ENCODE peak calls at places on chromosomes 11 and 22, in six cellular contexts. G, Z, M, B, C and W are unnamed samples.
A peak's percentile ranks its signal among the peaks of the same experiment; 100 is the strongest.

GRCh38 chr11:126352934-126353801 is 2.3 kb upstream of the ST3GAL4 start:
- DNase-seq in G (peak; percentile 86), Z (no peak), M (peak; percentile 57), B (no peak), C (peak; percentile 49), W (no peak)

GRCh38 chr11:653837-654236 is 16.8 kb downstream of the DRD4 start:
- DNase-seq in G (no peak), Z (no peak), M (no peak), B (no peak), C (no peak), W (no peak)

GRCh38 chr11:124898711-124899110 is 1.0 kb upstream of the ROBO4 start:
- DNase-seq in G (no peak), Z (no peak), M (peak; percentile 43), B (no peak), C (no peak), W (no peak)

GRCh38 chr22:27206001-27206746 is 548.8 kb downstream of the MIAT start:
- DNase-seq in G (no peak), Z (no peak), M (no peak), B (no peak), C (no peak), W (no peak)

GRCh38 chr11:73999581-74000306 is 9.1 kb downstream of the UCP3 start:
- DNase-seq in G (no peak), Z (peak; percentile 10), M (no peak), B (no peak), C (no peak), W (no peak)

GRCh38 chr11:95764267-95764898 is 25.2 kb downstream of the FAM76B start:
- DNase-seq in G (no peak), Z (no peak), M (peak; percentile 77), B (no peak), C (no peak), W (no peak)

GRCh38 chr11:59866397-59866796 is at the start of gene TCN1:
- DNase-seq in G (peak; percentile 87), Z (peak; percentile 27), M (no peak), B (no peak), C (no peak), W (no peak)

GRCh38 chr11:12540913-12541587 is 133.2 kb upstream of the TEAD1 start:
- DNase-seq in G (no peak), Z (no peak), M (peak; percentile 32), B (no peak), C (no peak), W (no peak)

GRCh38 chr22:49238181-49239141 is 589.2 kb downstream of the BRD1 start:
- DNase-seq in G (no peak), Z (no peak), M (no peak), B (no peak), C (peak; percentile 77), W (no peak)

GRCh38 chr11:131534031-131534430 is 163.6 kb downstream of the NTM start:
- DNase-seq in G (no peak), Z (no peak), M (no peak), B (no peak), C (no peak), W (no peak)

GRCh38 chr22:23012081-23012622 is 58.2 kb upstream of the GNAZ start:
- DNase-seq in G (no peak), Z (no peak), M (no peak), B (no peak), C (no peak), W (no peak)

GRCh38 chr22:39311592-39312400 is 7.6 kb downstream of the RPL3 start:
- DNase-seq in G (peak; percentile 32), Z (no peak), M (peak; percentile 60), B (no peak), C (no peak), W (no peak)
- TF ChIP-seq POLR2AphosphoS5 in G (peak; percentile 92), Z (no peak), M (peak; percentile 67), B (no peak), C (no peak), W (no peak)

DNA sequence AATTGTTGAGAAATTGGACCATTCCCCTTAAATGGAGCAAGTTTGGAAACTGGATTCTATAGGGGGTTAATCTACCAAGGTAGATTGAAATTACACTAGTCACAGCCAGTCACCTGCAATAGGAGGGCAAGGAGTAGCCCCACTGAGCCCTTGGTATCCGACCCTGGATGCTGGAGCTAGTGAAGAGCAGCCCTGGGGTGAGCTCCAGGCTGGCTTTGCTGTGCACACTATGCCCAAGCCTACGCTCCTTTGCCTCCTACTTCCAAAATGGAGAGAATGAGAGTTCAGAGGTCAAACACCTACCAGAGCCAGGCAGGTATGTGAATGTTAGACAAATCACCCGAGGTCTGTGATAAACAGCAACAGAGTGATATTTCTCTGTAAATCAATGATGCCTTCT is 23.7 kb downstream of the SNU13 start:
- DNase-seq in G (no peak), Z (no peak), M (no peak), B (no peak), C (peak; percentile 26), W (no peak)
- TF ChIP-seq POLR2AphosphoS5 in G (no peak), Z (no peak), M (no peak), B (no peak), C (no peak), W (no peak)

GRCh38 chr22:50684501-50684900 is 11.9 kb downstream of the SHANK3 start:
- DNase-seq in G (no peak), Z (no peak), M (no peak), B (peak; percentile 19), C (no peak), W (no peak)

GRCh38 chr22:50683086-50683993 is 10.7 kb downstream of the SHANK3 start:
- DNase-seq in G (no peak), Z (no peak), M (no peak), B (peak; percentile 16), C (no peak), W (no peak)

GRCh38 chr22:50683994-50684371 is 11.4 kb downstream of the SHANK3 start:
- DNase-seq in G (no peak), Z (no peak), M (no peak), B (peak; percentile 13), C (no peak), W (no peak)

GRCh38 chr22:50686794-50687193 is 14.2 kb downstream of the SHANK3 start:
- DNase-seq in G (no peak), Z (no peak), M (no peak), B (no peak), C (no peak), W (no peak)

DNA sequence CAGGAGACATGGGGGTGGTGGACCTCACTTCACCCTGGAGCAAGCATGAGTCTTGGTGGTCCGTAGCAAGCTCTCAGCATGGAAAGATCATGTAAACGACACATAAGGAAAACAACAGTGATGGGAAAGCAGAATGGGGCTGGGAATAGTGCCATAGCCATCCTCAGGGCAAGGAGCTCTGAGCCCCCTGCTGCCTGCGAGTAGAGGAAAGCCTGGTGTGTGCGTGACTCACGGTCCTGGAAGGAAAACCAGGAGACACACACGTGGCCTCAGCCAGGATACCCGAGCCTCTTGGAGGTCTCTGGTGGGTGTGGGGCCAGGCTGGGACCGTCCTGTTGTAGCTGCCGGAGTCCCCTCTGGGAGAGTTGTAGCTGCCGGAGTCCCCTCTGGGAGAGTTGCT is 12.4 kb downstream of the SHANK3 start:
- DNase-seq in G (no peak), Z (peak; percentile 17), M (no peak), B (peak; percentile 13), C (no peak), W (no peak)
- TF ChIP-seq POLR2AphosphoS5 in G (no peak), Z (no peak), M (no peak), B (no peak), C (no peak), W (no peak)

DNA sequence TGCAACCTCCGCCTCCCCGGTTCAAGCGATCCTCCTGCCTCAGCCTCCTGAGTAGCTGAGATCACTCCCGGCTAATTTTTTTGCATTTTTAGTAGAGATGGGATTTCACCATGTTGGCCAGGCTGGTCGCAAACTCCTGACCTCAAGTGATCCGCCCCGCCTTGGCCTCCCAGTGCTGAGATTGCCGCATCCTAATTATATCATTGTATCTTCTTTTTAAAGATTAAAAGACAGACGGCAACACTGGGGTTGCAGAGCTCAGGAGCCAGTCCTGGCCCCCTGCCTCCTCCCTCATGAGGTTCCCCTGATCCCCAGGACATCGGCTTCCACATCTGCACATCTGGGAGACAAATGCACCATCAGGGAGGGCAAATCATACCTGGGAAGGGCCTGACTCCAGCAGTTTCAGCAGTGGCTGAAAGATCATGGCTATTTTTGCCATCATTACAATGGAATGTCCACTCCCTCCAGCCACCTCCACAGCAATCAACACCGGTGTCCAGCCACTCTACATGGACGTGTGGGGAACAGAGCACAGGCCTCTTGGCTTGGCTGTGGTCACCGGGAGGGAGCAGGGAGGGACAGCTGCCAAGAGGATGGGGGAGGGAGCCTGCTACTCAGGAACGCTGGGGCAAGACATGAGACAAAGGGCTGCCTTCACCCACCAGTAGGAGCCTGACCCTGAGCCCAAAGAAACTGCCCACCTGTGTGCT is 9.2 kb upstream of the CELSR1 start:
- DNase-seq in G (no peak), Z (peak; percentile 84), M (no peak), B (peak; percentile 73), C (no peak), W (no peak)
- TF ChIP-seq POLR2AphosphoS5 in G (no peak), Z (peak; percentile 85), M (no peak), B (no peak), C (no peak), W (no peak)

GRCh38 chr11:57426439-57426753 is 525 bp downstream of the SLC43A3 start:
- DNase-seq in G (no peak), Z (peak; percentile 53), M (peak; percentile 50), B (no peak), C (no peak), W (no peak)

GRCh38 chr11:57424802-57425564 is 1.9 kb downstream of the SLC43A3 start:
- DNase-seq in G (peak; percentile 95), Z (peak; percentile 86), M (no peak), B (peak; percentile 56), C (peak; percentile 85), W (peak; percentile 66)

GRCh38 chr11:57424137-57424801 is 2.7 kb downstream of the SLC43A3 start:
- DNase-seq in G (no peak), Z (no peak), M (no peak), B (no peak), C (no peak), W (no peak)

GRCh38 chr11:57426754-57427691 is at the start of gene SLC43A3:
- DNase-seq in G (peak; percentile 94), Z (peak; percentile 77), M (peak; percentile 88), B (peak; percentile 76), C (peak; percentile 85), W (peak; percentile 66)

DNA sequence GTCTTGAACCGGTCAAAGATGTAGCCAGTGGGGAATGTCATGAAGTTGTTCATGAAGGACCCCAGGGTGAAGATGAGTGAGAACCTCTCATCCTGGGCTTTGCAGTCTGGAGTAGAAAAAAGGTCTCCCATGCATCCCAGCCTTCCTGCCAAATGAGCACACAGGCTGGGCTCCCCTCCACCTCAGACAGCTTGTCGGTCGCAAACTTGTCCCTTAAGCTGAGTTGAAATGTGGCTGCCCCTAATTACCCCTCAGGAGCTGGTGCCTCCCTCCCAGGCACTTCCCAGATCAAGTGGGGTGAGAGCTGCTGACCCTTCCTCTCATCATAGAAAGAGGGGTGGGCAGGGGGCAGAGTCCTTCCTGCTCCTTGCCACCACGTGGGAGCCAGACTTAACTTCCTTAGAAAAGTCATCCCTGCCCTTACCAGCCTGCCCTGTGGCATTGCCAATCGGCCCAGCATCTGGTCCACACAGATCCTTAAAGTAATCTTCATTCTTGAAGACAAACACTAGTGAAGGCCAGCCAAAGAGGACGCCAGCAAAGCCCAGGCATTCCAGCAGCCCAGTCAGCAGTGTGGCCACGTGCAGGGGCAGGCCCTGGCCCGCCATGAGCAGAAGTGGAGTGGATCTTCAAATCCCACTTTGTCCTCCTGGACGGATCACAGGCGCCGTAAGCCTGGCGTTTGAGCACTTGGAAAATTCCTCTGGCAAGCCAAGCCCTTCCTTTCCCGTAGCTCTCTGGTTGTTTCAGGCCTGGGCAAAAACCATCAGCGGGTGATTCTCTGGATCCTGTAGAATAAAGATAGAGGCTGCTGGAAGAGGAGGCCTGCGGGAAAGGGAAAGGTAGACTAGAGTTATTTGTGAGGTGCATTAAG is 1.1 kb downstream of the SLC43A3 start:
- DNase-seq in G (peak; percentile 30), Z (peak; percentile 84), M (no peak), B (peak; percentile 25), C (peak; percentile 90), W (peak; percentile 51)
- TF ChIP-seq POLR2AphosphoS5 in G (no peak), Z (peak; percentile 64), M (no peak), B (peak; percentile 74), C (no peak), W (no peak)

GRCh38 chr11:75408852-75409219 is 9.5 kb downstream of the RPS3 start:
- DNase-seq in G (no peak), Z (no peak), M (no peak), B (no peak), C (no peak), W (no peak)
- TF ChIP-seq POLR2AphosphoS5 in G (no peak), Z (no peak), M (no peak), B (no peak), C (no peak), W (no peak)